ENCODE peak calls at places on chromosome 22, in four cellular contexts. One of them, this sample, is unnamed. For H3K4me1, the result is how much of the 10 kb centered on the place peaks cover.

GRCh38 chr22:42933783-42934144 is 76.7 kb upstream of the ARFGAP3 start:
- DNase-seq in CD8-positive, alpha-beta memory T cell: no peak
- DNase-seq in transverse colon: no peak
- DNase-seq in CD4-positive, CD25-positive, alpha-beta regulatory T cell: no peak
- DNase-seq in this sample: no peak

GRCh38 chr22:32527756-32528155 is 53.1 kb downstream of the FBXO7 start:
- DNase-seq in CD8-positive, alpha-beta memory T cell: no peak
- DNase-seq in CD4-positive, CD25-positive, alpha-beta regulatory T cell: no peak
- DNase-seq in transverse colon: no peak
- DNase-seq in this sample: no peak

GRCh38 chr22:21991774-21992173 is 9.2 kb upstream of the TOP3B start:
- DNase-seq in CD8-positive, alpha-beta memory T cell: no peak
- DNase-seq in CD4-positive, CD25-positive, alpha-beta regulatory T cell: no peak
- DNase-seq in transverse colon: no peak
- DNase-seq in this sample: no peak

GRCh38 chr22:24471570-24471969 is 23.6 kb upstream of the UPB1 start:
- DNase-seq in CD8-positive, alpha-beta memory T cell: no peak
- DNase-seq in transverse colon: no peak
- DNase-seq in CD4-positive, CD25-positive, alpha-beta regulatory T cell: no peak
- DNase-seq in this sample: no peak

GRCh38 chr22:17107547-17107810 is 13.7 kb downstream of the TMEM121B start:
- DNase-seq in CD8-positive, alpha-beta memory T cell: no peak
- DNase-seq in transverse colon: no peak
- DNase-seq in CD4-positive, CD25-positive, alpha-beta regulatory T cell: no peak
- DNase-seq in this sample: no peak

GRCh38 chr22:39519681-39520053 is 695 bp upstream of the ATF4 start:
- DNase-seq in CD8-positive, alpha-beta memory T cell: no peak
- DNase-seq in transverse colon: peak
- DNase-seq in CD4-positive, CD25-positive, alpha-beta regulatory T cell: no peak
- DNase-seq in this sample: peak

GRCh38 chr22:40243891-40244290 is 66.2 kb downstream of the TNRC6B start:
- DNase-seq in transverse colon: no peak
- DNase-seq in CD4-positive, CD25-positive, alpha-beta regulatory T cell: peak
- DNase-seq in CD8-positive, alpha-beta memory T cell: no peak
- DNase-seq in this sample: no peak

GRCh38 chr22:42717197-42717967 is 3.3 kb downstream of the A4GALT start:
- DNase-seq in CD4-positive, CD25-positive, alpha-beta regulatory T cell: no peak
- DNase-seq in transverse colon: no peak
- DNase-seq in CD8-positive, alpha-beta memory T cell: no peak
- DNase-seq in this sample: no peak

GRCh38 chr22:41664951-41665350 is 23.7 kb downstream of the SNU13 start:
- DNase-seq in transverse colon: no peak
- DNase-seq in CD4-positive, CD25-positive, alpha-beta regulatory T cell: no peak
- DNase-seq in CD8-positive, alpha-beta memory T cell: no peak
- DNase-seq in this sample: no peak

GRCh38 chr22:43945632-43946390 is 9.4 kb upstream of the SAMM50 start:
- DNase-seq in CD4-positive, CD25-positive, alpha-beta regulatory T cell: peak
- DNase-seq in transverse colon: peak
- DNase-seq in CD8-positive, alpha-beta memory T cell: peak
- DNase-seq in this sample: peak

GRCh38 chr22:24935771-24936483 is 10.6 kb downstream of the LHFPL7 start:
- DNase-seq in transverse colon: no peak
- DNase-seq in CD4-positive, CD25-positive, alpha-beta regulatory T cell: no peak
- DNase-seq in CD8-positive, alpha-beta memory T cell: no peak
- DNase-seq in this sample: no peak

GRCh38 chr22:42747701-42748513 is 27.2 kb upstream of the A4GALT start:
- DNase-seq in CD4-positive, CD25-positive, alpha-beta regulatory T cell: no peak
- DNase-seq in transverse colon: no peak
- DNase-seq in CD8-positive, alpha-beta memory T cell: no peak
- DNase-seq in this sample: no peak

GRCh38 chr22:23130697-23131096 is 11.1 kb downstream of the RSPH14 start:
- DNase-seq in CD4-positive, CD25-positive, alpha-beta regulatory T cell: no peak
- DNase-seq in transverse colon: no peak
- DNase-seq in CD8-positive, alpha-beta memory T cell: no peak
- DNase-seq in this sample: no peak

GRCh38 chr22:23220485-23221350 is 40.4 kb downstream of the BCR start:
- DNase-seq in CD8-positive, alpha-beta memory T cell: no peak
- DNase-seq in CD4-positive, CD25-positive, alpha-beta regulatory T cell: no peak
- DNase-seq in transverse colon: peak
- DNase-seq in this sample: peak

GRCh38 chr22:32695451-32695891 is 106.0 kb upstream of the TIMP3 start:
- DNase-seq in transverse colon: no peak
- DNase-seq in CD4-positive, CD25-positive, alpha-beta regulatory T cell: no peak
- DNase-seq in CD8-positive, alpha-beta memory T cell: no peak
- DNase-seq in this sample: no peak

GRCh38 chr22:22856885-22857606 is 30.6 kb upstream of the IGLL5 start:
- DNase-seq in CD4-positive, CD25-positive, alpha-beta regulatory T cell: no peak
- DNase-seq in CD8-positive, alpha-beta memory T cell: no peak
- DNase-seq in transverse colon: no peak
- DNase-seq in this sample: no peak

GRCh38 chr22:17931400-17931825 is 92.9 kb downstream of the MICAL3 start:
- DNase-seq in transverse colon: peak
- DNase-seq in CD8-positive, alpha-beta memory T cell: no peak
- DNase-seq in CD4-positive, CD25-positive, alpha-beta regulatory T cell: no peak
- DNase-seq in this sample: peak

GRCh38 chr22:29938285-29938693 is 55.3 kb downstream of the MTMR3 start:
- DNase-seq in CD8-positive, alpha-beta memory T cell: no peak
- DNase-seq in CD4-positive, CD25-positive, alpha-beta regulatory T cell: no peak
- DNase-seq in transverse colon: no peak
- DNase-seq in this sample: no peak

GRCh38 chr22:42473484-42474193 is 41.4 kb upstream of the NFAM1 start:
- DNase-seq in CD8-positive, alpha-beta memory T cell: no peak
- DNase-seq in CD4-positive, CD25-positive, alpha-beta regulatory T cell: peak
- DNase-seq in transverse colon: no peak
- DNase-seq in this sample: peak

GRCh38 chr22:27804683-27805297 is 3.2 kb upstream of the MN1 start:
- DNase-seq in CD8-positive, alpha-beta memory T cell: peak
- DNase-seq in transverse colon: peak
- DNase-seq in CD4-positive, CD25-positive, alpha-beta regulatory T cell: peak
- DNase-seq in this sample: peak

GRCh38 chr22:23061471-23062280 is 8.6 kb upstream of the GNAZ start:
- DNase-seq in CD4-positive, CD25-positive, alpha-beta regulatory T cell: no peak
- DNase-seq in transverse colon: no peak
- DNase-seq in CD8-positive, alpha-beta memory T cell: no peak
- DNase-seq in this sample: no peak

GRCh38 chr22:41563051-41563711 is 2.4 kb downstream of the CSDC2 start:
- DNase-seq in CD8-positive, alpha-beta memory T cell: no peak
- DNase-seq in transverse colon: no peak
- DNase-seq in CD4-positive, CD25-positive, alpha-beta regulatory T cell: no peak
- DNase-seq in this sample: no peak

GRCh38 chr22:46656856-46657654 is 36.9 kb downstream of the GRAMD4 start:
- DNase-seq in transverse colon: no peak
- DNase-seq in CD4-positive, CD25-positive, alpha-beta regulatory T cell: no peak
- DNase-seq in CD8-positive, alpha-beta memory T cell: no peak
- DNase-seq in this sample: no peak

DNA sequence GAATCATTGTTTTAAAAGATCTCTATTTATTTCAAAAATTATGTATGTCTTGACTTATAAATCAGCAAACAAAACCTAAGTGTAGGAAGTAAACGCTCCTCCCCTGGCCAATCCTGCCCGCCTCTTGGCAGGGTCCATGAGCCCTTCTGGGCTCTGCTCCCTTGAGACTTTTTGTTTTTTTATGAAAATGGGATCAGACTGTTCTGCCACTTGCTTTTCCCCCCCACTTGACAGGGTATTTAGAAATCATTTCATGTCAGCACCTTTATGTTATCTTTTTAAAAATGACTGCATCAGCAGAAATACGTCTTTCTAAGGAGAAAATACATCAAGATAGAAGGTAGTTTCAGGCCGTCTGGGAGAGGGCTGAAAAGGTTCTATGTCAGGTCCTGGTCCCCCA is 35.6 kb downstream of the FBLN1 start:
- DNase-seq in CD8-positive, alpha-beta memory T cell: no peak
- DNase-seq in transverse colon: no peak
- DNase-seq in CD4-positive, CD25-positive, alpha-beta regulatory T cell: no peak
- DNase-seq in this sample: no peak
- H3K4me1 ChIP-seq in CD8-positive, alpha-beta memory T cell: under half
- H3K4me1 ChIP-seq in transverse colon: under half
- H3K4me1 ChIP-seq in CD4-positive, CD25-positive, alpha-beta regulatory T cell: under half
- H3K4me1 ChIP-seq in this sample: under half

GRCh38 chr22:26597480-26597879 is 7.5 kb upstream of the TPST2 start:
- DNase-seq in transverse colon: no peak
- DNase-seq in CD4-positive, CD25-positive, alpha-beta regulatory T cell: no peak
- DNase-seq in CD8-positive, alpha-beta memory T cell: no peak
- DNase-seq in this sample: no peak
- H3K4me1 ChIP-seq in transverse colon: under half
- H3K4me1 ChIP-seq in CD4-positive, CD25-positive, alpha-beta regulatory T cell: under half
- H3K4me1 ChIP-seq in CD8-positive, alpha-beta memory T cell: half or more
- H3K4me1 ChIP-seq in this sample: under half

GRCh38 chr22:45510376-45511232 is 7.9 kb downstream of the FBLN1 start:
- DNase-seq in transverse colon: no peak
- DNase-seq in CD4-positive, CD25-positive, alpha-beta regulatory T cell: no peak
- DNase-seq in CD8-positive, alpha-beta memory T cell: peak
- DNase-seq in this sample: no peak
- H3K4me1 ChIP-seq in transverse colon: under half
- H3K4me1 ChIP-seq in CD4-positive, CD25-positive, alpha-beta regulatory T cell: under half
- H3K4me1 ChIP-seq in CD8-positive, alpha-beta memory T cell: under half
- H3K4me1 ChIP-seq in this sample: under half

DNA sequence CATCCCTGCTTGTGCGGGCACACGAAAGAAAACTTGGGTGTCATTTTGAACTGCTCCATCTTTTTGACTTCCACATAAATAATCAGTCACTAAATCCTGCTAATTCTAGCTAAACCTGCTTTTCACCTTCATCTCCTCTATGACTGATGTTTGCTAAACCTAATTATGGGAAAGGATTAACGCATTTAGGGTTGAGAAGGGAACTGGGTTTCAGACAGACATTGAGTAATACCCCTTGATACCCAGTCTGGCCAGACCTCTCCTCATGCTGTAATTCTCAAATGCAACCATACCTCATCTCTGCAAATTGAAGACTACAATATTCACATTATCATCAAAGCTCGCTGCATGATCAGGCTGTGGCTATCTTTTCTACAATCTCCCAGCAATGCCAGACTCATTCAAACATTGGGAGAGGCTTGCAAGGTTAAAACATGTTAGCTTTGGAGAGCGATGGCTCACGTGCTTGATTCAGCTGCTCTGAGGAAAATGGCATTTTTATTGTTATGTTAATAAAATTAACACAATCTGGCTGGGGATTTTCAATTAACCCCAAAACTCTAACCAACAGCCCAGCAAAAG is 2.4 kb downstream of the HPS4 start:
- DNase-seq in CD4-positive, CD25-positive, alpha-beta regulatory T cell: no peak
- DNase-seq in CD8-positive, alpha-beta memory T cell: no peak
- DNase-seq in transverse colon: no peak
- DNase-seq in this sample: no peak
- H3K4me1 ChIP-seq in CD4-positive, CD25-positive, alpha-beta regulatory T cell: under half
- H3K4me1 ChIP-seq in CD8-positive, alpha-beta memory T cell: half or more
- H3K4me1 ChIP-seq in transverse colon: half or more
- H3K4me1 ChIP-seq in this sample: under half

GRCh38 chr22:37228106-37229011 is 15.7 kb downstream of the RAC2 start:
- DNase-seq in CD8-positive, alpha-beta memory T cell: peak
- DNase-seq in CD4-positive, CD25-positive, alpha-beta regulatory T cell: peak
- DNase-seq in transverse colon: peak
- DNase-seq in this sample: no peak
- H3K4me1 ChIP-seq in CD8-positive, alpha-beta memory T cell: half or more
- H3K4me1 ChIP-seq in CD4-positive, CD25-positive, alpha-beta regulatory T cell: half or more
- H3K4me1 ChIP-seq in transverse colon: under half
- H3K4me1 ChIP-seq in this sample: under half

GRCh38 chr22:20532256-20532993 is 25.0 kb downstream of the MED15 start:
- DNase-seq in CD4-positive, CD25-positive, alpha-beta regulatory T cell: no peak
- DNase-seq in transverse colon: no peak
- DNase-seq in CD8-positive, alpha-beta memory T cell: no peak
- DNase-seq in this sample: no peak
- H3K4me1 ChIP-seq in CD4-positive, CD25-positive, alpha-beta regulatory T cell: under half
- H3K4me1 ChIP-seq in transverse colon: under half
- H3K4me1 ChIP-seq in CD8-positive, alpha-beta memory T cell: half or more
- H3K4me1 ChIP-seq in this sample: under half

DNA sequence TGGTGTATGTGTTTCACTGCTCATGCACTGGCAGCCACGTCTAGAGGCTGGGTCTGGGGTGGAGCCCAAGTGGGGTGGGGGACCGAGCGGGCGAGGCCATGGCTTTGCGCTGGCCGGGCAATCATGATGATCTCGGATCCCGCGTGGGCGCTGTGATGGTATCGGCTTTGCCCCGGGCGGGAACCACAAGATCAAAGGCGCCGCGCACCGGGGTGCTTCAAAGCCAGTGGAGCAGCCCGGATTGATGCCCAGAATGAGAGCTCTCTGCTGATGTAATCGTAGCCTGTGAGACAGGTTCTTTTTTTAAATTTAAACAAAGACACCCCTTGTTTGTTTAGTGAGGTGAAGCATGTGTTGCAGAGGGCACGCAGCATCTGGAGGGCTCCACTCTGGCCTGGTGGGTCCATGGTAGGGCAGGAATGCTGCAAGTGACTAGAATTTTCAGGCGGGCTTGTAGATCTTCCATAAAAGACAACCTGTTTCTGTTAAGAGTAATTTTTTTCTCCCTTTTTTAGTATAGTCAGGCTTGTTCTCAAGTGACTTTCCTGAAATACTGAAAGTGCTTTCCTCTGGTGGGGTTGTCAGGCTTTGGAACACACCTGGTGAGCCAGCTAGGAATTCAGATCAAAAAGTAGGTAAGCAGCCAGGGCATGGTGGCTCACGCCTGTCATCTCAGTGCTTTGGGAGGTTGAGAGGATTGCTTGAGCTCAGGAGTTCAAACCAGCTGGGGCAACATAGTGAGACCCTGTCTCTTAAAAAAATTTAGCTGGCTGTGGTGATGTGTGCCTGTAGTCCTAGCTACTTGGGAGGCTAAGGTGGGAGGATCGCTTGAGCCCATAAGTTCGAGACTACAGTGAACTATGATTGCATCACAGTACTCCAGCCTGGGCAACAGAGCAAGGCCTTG is 40.7 kb downstream of the ZNRF3 start:
- DNase-seq in CD4-positive, CD25-positive, alpha-beta regulatory T cell: no peak
- DNase-seq in CD8-positive, alpha-beta memory T cell: no peak
- DNase-seq in transverse colon: peak
- DNase-seq in this sample: peak
- H3K4me1 ChIP-seq in CD4-positive, CD25-positive, alpha-beta regulatory T cell: under half
- H3K4me1 ChIP-seq in CD8-positive, alpha-beta memory T cell: under half
- H3K4me1 ChIP-seq in transverse colon: under half
- H3K4me1 ChIP-seq in this sample: under half

GRCh38 chr22:37371911-37372310 is 55.4 kb downstream of the ELFN2 start:
- DNase-seq in CD4-positive, CD25-positive, alpha-beta regulatory T cell: no peak
- DNase-seq in transverse colon: no peak
- DNase-seq in CD8-positive, alpha-beta memory T cell: no peak
- DNase-seq in this sample: no peak
- H3K4me1 ChIP-seq in CD4-positive, CD25-positive, alpha-beta regulatory T cell: under half
- H3K4me1 ChIP-seq in transverse colon: under half
- H3K4me1 ChIP-seq in CD8-positive, alpha-beta memory T cell: under half
- H3K4me1 ChIP-seq in this sample: under half

GRCh38 chr22:49807129-49807528 is 20.5 kb downstream of the BRD1 start:
- DNase-seq in transverse colon: no peak
- DNase-seq in CD4-positive, CD25-positive, alpha-beta regulatory T cell: no peak
- DNase-seq in CD8-positive, alpha-beta memory T cell: no peak
- DNase-seq in this sample: no peak
- H3K4me1 ChIP-seq in transverse colon: under half
- H3K4me1 ChIP-seq in CD4-positive, CD25-positive, alpha-beta regulatory T cell: under half
- H3K4me1 ChIP-seq in CD8-positive, alpha-beta memory T cell: half or more
- H3K4me1 ChIP-seq in this sample: under half

GRCh38 chr22:31081963-31082605 is 966 bp downstream of the SMTN start:
- DNase-seq in CD8-positive, alpha-beta memory T cell: no peak
- DNase-seq in CD4-positive, CD25-positive, alpha-beta regulatory T cell: no peak
- DNase-seq in transverse colon: peak
- DNase-seq in this sample: no peak
- H3K4me1 ChIP-seq in CD8-positive, alpha-beta memory T cell: under half
- H3K4me1 ChIP-seq in CD4-positive, CD25-positive, alpha-beta regulatory T cell: under half
- H3K4me1 ChIP-seq in transverse colon: half or more
- H3K4me1 ChIP-seq in this sample: under half

This sample was measured in colonic mucosa.